ENCODE peak calls at places on chromosomes 6 and 20, in nine cellular contexts. F is fibroblast of pulmonary artery, R is fibroblast of mammary gland, Y is OCI-LY7, H is ovary, S is BJ, J is mammary epithelial cell, T is epithelial cell of esophagus, L is fibroblast of lung. E is an unnamed sample.
A peak's percentile ranks its signal among the peaks of the same experiment; 100 is the strongest.

GRCh38 chr6:154840363-154840762 is 107.1 kb downstream of the SCAF8 start:
- DNase-seq in F (no peak), R (no peak), Y (no peak), H (no peak), S (no peak), J (no peak), T (no peak), L (no peak), E (no peak)

GRCh38 chr6:138798028-138798427 is 2.1 kb downstream of the ECT2L start:
- DNase-seq in F (no peak), R (no peak), Y (no peak), H (no peak), S (no peak), J (no peak), T (no peak), L (no peak), E (no peak)

GRCh38 chr20:17835240-17835940 is 133.2 kb downstream of the SNX5 start:
- DNase-seq in F (peak; percentile 85), R (peak; percentile 92), Y (no peak), H (peak; percentile 50), S (no peak), J (peak; percentile 65), T (peak; percentile 90), L (peak; percentile 81), E (no peak)

GRCh38 chr6:105485456-105485855 is 82.6 kb upstream of the PREP start:
- DNase-seq in F (no peak), R (no peak), Y (peak; percentile 70), H (no peak), S (no peak), J (no peak), T (no peak), L (no peak), E (no peak)

GRCh38 chr6:139415365-139415764 is 40.9 kb upstream of the CITED2 start:
- DNase-seq in F (no peak), R (no peak), Y (no peak), H (no peak), S (no peak), J (no peak), T (no peak), L (no peak), E (no peak)

GRCh38 chr20:49762940-49763766 is 49.5 kb upstream of the B4GALT5 start:
- DNase-seq in F (no peak), R (no peak), Y (no peak), H (no peak), S (no peak), J (peak; percentile 29), T (peak; percentile 63), L (no peak), E (no peak)

GRCh38 chr6:154815938-154816820 is 83.0 kb downstream of the SCAF8 start:
- DNase-seq in F (no peak), R (peak; percentile 43), Y (no peak), H (no peak), S (peak; percentile 73), J (no peak), T (no peak), L (peak; percentile 10), E (no peak)

GRCh38 chr20:11453430-11453829 is 464.3 kb upstream of the BTBD3 start:
- DNase-seq in F (peak; percentile 65), R (peak; percentile 77), Y (no peak), H (no peak), S (no peak), J (peak; percentile 83), T (peak; percentile 87), L (peak; percentile 64), E (no peak)

GRCh38 chr6:31114540-31114876 is at the start of gene PSORS1C1:
- DNase-seq in F (peak; percentile 92), R (peak; percentile 97), Y (no peak), H (peak; percentile 87), S (peak; percentile 90), J (peak; percentile 90), T (peak; percentile 98), L (peak; percentile 93), E (peak; percentile 75)

GRCh38 chr20:235891-236290 is 8.8 kb downstream of the DEFB129 start:
- DNase-seq in F (peak; percentile 22), R (peak; percentile 7), Y (no peak), H (no peak), S (no peak), J (peak; percentile 69), T (peak; percentile 79), L (peak; percentile 23), E (no peak)

GRCh38 chr6:52363222-52363867 is 1.4 kb downstream of the PAQR8 start:
- DNase-seq in F (no peak), R (no peak), Y (no peak), H (peak; percentile 35), S (no peak), J (no peak), T (no peak), L (no peak), E (no peak)

GRCh38 chr6:96235927-96236326 is 220.2 kb downstream of the FUT9 start:
- DNase-seq in F (no peak), R (no peak), Y (no peak), H (no peak), S (no peak), J (peak; percentile 35), T (peak; percentile 3), L (no peak), E (no peak)

GRCh38 chr6:113380591-113380990 is 476.6 kb upstream of the MARCKS start:
- DNase-seq in F (no peak), R (no peak), Y (no peak), H (no peak), S (no peak), J (no peak), T (no peak), L (no peak), E (no peak)

GRCh38 chr6:126228001-126228791 is 111.7 kb upstream of the CENPW start:
- DNase-seq in F (no peak), R (no peak), Y (no peak), H (no peak), S (no peak), J (no peak), T (no peak), L (no peak), E (peak; percentile 96)

GRCh38 chr6:154868143-154868594 is 126.9 kb upstream of the TIAM2 start:
- DNase-seq in F (peak; percentile 76), R (peak; percentile 75), Y (peak; percentile 64), H (no peak), S (peak; percentile 22), J (peak; percentile 40), T (peak; percentile 63), L (peak; percentile 74), E (peak; percentile 20)

GRCh38 chr6:13001951-13002350 is 285.4 kb downstream of the PHACTR1 start:
- DNase-seq in F (no peak), R (no peak), Y (no peak), H (no peak), S (no peak), J (no peak), T (peak; percentile 38), L (no peak), E (no peak)

GRCh38 chr6:15477746-15478145 is 185.1 kb downstream of the DTNBP1 start:
- DNase-seq in F (no peak), R (no peak), Y (no peak), H (no peak), S (no peak), J (no peak), T (no peak), L (no peak), E (no peak)

GRCh38 chr6:50381106-50381415 is 331.3 kb upstream of the DEFB112 start:
- DNase-seq in F (no peak), R (no peak), Y (no peak), H (no peak), S (no peak), J (no peak), T (no peak), L (peak; percentile 19), E (no peak)

GRCh38 chr6:50380409-50381105 is 330.8 kb upstream of the DEFB112 start:
- DNase-seq in F (no peak), R (no peak), Y (no peak), H (no peak), S (no peak), J (no peak), T (no peak), L (peak; percentile 27), E (no peak)
- TF ChIP-seq CTCF in F (no peak), R (no peak), Y (no peak), H (no peak), S (no peak), J (no peak), T (no peak), L (no peak), E (no peak)

GRCh38 chr20:59676126-59676876 is 72.0 kb downstream of the PHACTR3 start:
- DNase-seq in F (no peak), R (no peak), Y (no peak), H (no peak), S (no peak), J (no peak), T (no peak), L (no peak), E (no peak)
- H3K4me3 ChIP-seq in F (no peak overlapping the region), R (no peak overlapping the region), Y (no peak overlapping the region), H (no peak overlapping the region), S (no peak overlapping the region), J (no peak overlapping the region), T (no peak overlapping the region), L (no peak overlapping the region), E (no peak overlapping the region)

GRCh38 chr20:19881990-19882389 is 123.9 kb downstream of the RIN2 start:
- DNase-seq in F (no peak), R (no peak), Y (no peak), H (no peak), S (no peak), J (no peak), T (no peak), L (no peak), E (no peak)

GRCh38 chr20:19885576-19885956 is 127.5 kb downstream of the RIN2 start:
- DNase-seq in F (no peak), R (no peak), Y (no peak), H (no peak), S (no peak), J (no peak), T (peak; percentile 30), L (peak; percentile 17), E (no peak)

GRCh38 chr20:19881080-19881840 is 123.2 kb downstream of the RIN2 start:
- DNase-seq in F (no peak), R (no peak), Y (no peak), H (no peak), S (no peak), J (no peak), T (no peak), L (no peak), E (no peak)

GRCh38 chr20:19882446-19882845 is 124.4 kb downstream of the RIN2 start:
- DNase-seq in F (no peak), R (no peak), Y (no peak), H (no peak), S (no peak), J (no peak), T (no peak), L (no peak), E (no peak)

DNA sequence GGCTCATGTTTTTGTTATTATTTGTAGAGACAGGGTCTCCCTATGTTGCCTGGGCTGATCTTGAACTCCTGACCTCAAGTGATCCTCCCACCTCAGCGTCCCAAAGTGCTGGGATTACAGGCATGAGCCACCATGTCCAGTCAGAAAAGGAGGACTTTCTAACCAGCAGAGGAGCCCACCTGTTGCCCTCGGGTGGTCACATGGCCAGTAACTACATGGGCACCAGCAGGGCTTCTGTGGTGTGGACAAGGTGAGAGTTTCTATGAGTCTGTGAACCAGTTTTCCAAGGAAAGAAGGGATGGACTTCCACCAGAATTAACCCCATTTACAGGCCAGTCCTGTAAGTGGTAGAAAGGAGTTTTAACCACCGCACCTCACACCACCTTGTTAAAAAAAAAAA is 125.4 kb downstream of the RIN2 start:
- DNase-seq in F (no peak), R (no peak), Y (no peak), H (no peak), S (no peak), J (no peak), T (no peak), L (no peak), E (no peak)
- TF ChIP-seq CTCF in F (no peak), R (no peak), Y (no peak), H (no peak), S (no peak), J (no peak), T (no peak), L (no peak), E (no peak)

GRCh38 chr20:37201827-37202162 is 22.4 kb upstream of the MROH8 start:
- DNase-seq in F (no peak), R (no peak), Y (no peak), H (no peak), S (no peak), J (no peak), T (no peak), L (no peak), E (no peak)
- H3K4me3 ChIP-seq in F (peak overlapping the region; percentile 15), R (no peak overlapping the region), Y (no peak overlapping the region), H (no peak overlapping the region), S (peak overlapping the region; percentile 26), J (no peak overlapping the region), T (no peak overlapping the region), L (no peak overlapping the region), E (no peak overlapping the region)